ENCODE peak calls at places on chromosomes 11 and 22, in eight cellular contexts. G is mucosa of descending colon, S is spleen, W is pancreas, H is uterus, X is aorta, L is hepatocyte, B is left ventricle myocardium inferior. P is an unnamed sample. For H3K4me1, the result is how much of the 10 kb centered on the place peaks cover.

GRCh38 chr11:76661835-76662434 is 8.6 kb downstream of the LRRC32 start:
- DNase-seq in G (no peak), S (peak), W (peak), H (no peak), X (no peak), L (no peak), B (no peak), P (peak)

GRCh38 chr22:27980424-27981148 is 61.5 kb upstream of the PITPNB start:
- DNase-seq in G (no peak), S (no peak), W (no peak), H (no peak), X (no peak), L (no peak), B (no peak), P (no peak)

GRCh38 chr11:128696930-128697329 is 3.1 kb downstream of the FLI1 start:
- DNase-seq in G (no peak), S (no peak), W (no peak), H (no peak), X (no peak), L (no peak), B (no peak), P (no peak)

GRCh38 chr11:123190504-123190903 is 4.5 kb downstream of the CLMP start:
- DNase-seq in G (no peak), S (no peak), W (no peak), H (no peak), X (no peak), L (no peak), B (no peak), P (no peak)

GRCh38 chr11:114330373-114330772 is 34.2 kb downstream of the NNMT start:
- DNase-seq in G (no peak), S (no peak), W (no peak), H (no peak), X (no peak), L (no peak), B (no peak), P (no peak)

GRCh38 chr11:72587696-72588095 is 86.5 kb downstream of the PDE2A start:
- DNase-seq in G (no peak), S (peak), W (peak), H (no peak), X (peak), L (no peak), B (no peak), P (no peak)

GRCh38 chr11:59173080-59173963 is 1.4 kb downstream of the DTX4 start:
- DNase-seq in G (peak), S (peak), W (peak), H (peak), X (peak), L (peak), B (no peak), P (no peak)

GRCh38 chr22:39583066-39583667 is 12.6 kb downstream of the CACNA1I start:
- DNase-seq in G (no peak), S (no peak), W (no peak), H (no peak), X (no peak), L (no peak), B (no peak), P (no peak)

GRCh38 chr11:95337175-95337957 is 106.4 kb upstream of the SESN3 start:
- DNase-seq in G (peak), S (peak), W (no peak), H (peak), X (peak), L (peak), B (peak), P (peak)

GRCh38 chr11:131033151-131033651 is 116.9 kb upstream of the SNX19 start:
- DNase-seq in G (no peak), S (no peak), W (no peak), H (no peak), X (no peak), L (peak), B (no peak), P (no peak)

GRCh38 chr11:96306933-96307747 is 35.9 kb downstream of the MAML2 start:
- DNase-seq in G (peak), S (no peak), W (no peak), H (peak), X (peak), L (peak), B (peak), P (peak)

GRCh38 chr11:75931124-75931523 is 116.1 kb downstream of the UVRAG start:
- DNase-seq in G (no peak), S (no peak), W (no peak), H (no peak), X (no peak), L (no peak), B (no peak), P (no peak)

GRCh38 chr11:35390737-35391682 is 28.3 kb downstream of the SLC1A2 start:
- DNase-seq in G (peak), S (no peak), W (no peak), H (no peak), X (no peak), L (peak), B (no peak), P (no peak)

GRCh38 chr22:20750461-20751184 is 23.3 kb upstream of the SERPIND1 start:
- DNase-seq in G (peak), S (no peak), W (peak), H (peak), X (peak), L (peak), B (peak), P (peak)

GRCh38 chr11:78432058-78432515 is 14.5 kb upstream of the GAB2 start:
- DNase-seq in G (no peak), S (no peak), W (no peak), H (peak), X (no peak), L (no peak), B (no peak), P (no peak)

GRCh38 chr22:44924098-44924497 is 85.7 kb downstream of the PHF21B start:
- DNase-seq in G (no peak), S (no peak), W (no peak), H (no peak), X (no peak), L (no peak), B (no peak), P (no peak)

GRCh38 chr11:28981331-28981865 is 873.2 kb downstream of the METTL15 start:
- DNase-seq in G (no peak), S (no peak), W (no peak), H (no peak), X (no peak), L (no peak), B (no peak), P (no peak)

GRCh38 chr11:102468636-102469195 is 16.2 kb upstream of the TMEM123 start:
- DNase-seq in G (no peak), S (no peak), W (no peak), H (no peak), X (no peak), L (no peak), B (no peak), P (no peak)
- H3K4me1 ChIP-seq in G (under half), S (under half), W (under half), H (under half), X (under half), L (under half), B (under half), P (under half)

GRCh38 chr11:68832476-68833176 is 9.1 kb downstream of the CPT1A start:
- DNase-seq in G (peak), S (no peak), W (no peak), H (no peak), X (no peak), L (no peak), B (no peak), P (no peak)

GRCh38 chr11:68837583-68838571 is 3.8 kb downstream of the CPT1A start:
- DNase-seq in G (peak), S (no peak), W (no peak), H (no peak), X (no peak), L (no peak), B (no peak), P (no peak)

GRCh38 chr11:68838572-68838964 is 3.1 kb downstream of the CPT1A start:
- DNase-seq in G (no peak), S (no peak), W (no peak), H (peak), X (peak), L (no peak), B (no peak), P (peak)

GRCh38 chr11:68835328-68835727 is 6.4 kb downstream of the CPT1A start:
- DNase-seq in G (peak), S (no peak), W (no peak), H (no peak), X (no peak), L (no peak), B (no peak), P (no peak)

GRCh38 chr11:68835749-68836148 is 6.0 kb downstream of the CPT1A start:
- DNase-seq in G (peak), S (no peak), W (no peak), H (no peak), X (no peak), L (no peak), B (no peak), P (no peak)
- H3K4me1 ChIP-seq in G (half or more), S (half or more), W (under half), H (under half), X (under half), L (under half), B (half or more), P (half or more)

GRCh38 chr22:23268139-23268712 is 87.9 kb downstream of the BCR start:
- DNase-seq in G (no peak), S (no peak), W (no peak), H (no peak), X (no peak), L (no peak), B (no peak), P (no peak)

GRCh38 chr22:23269441-23270211 is 89.3 kb downstream of the BCR start:
- DNase-seq in G (no peak), S (peak), W (no peak), H (no peak), X (no peak), L (no peak), B (no peak), P (no peak)

GRCh38 chr22:23270212-23270733 is 90.0 kb downstream of the BCR start:
- DNase-seq in G (no peak), S (no peak), W (no peak), H (no peak), X (no peak), L (no peak), B (no peak), P (no peak)

GRCh38 chr22:23267225-23268043 is 87.1 kb downstream of the BCR start:
- DNase-seq in G (no peak), S (no peak), W (no peak), H (no peak), X (no peak), L (no peak), B (no peak), P (no peak)

DNA sequence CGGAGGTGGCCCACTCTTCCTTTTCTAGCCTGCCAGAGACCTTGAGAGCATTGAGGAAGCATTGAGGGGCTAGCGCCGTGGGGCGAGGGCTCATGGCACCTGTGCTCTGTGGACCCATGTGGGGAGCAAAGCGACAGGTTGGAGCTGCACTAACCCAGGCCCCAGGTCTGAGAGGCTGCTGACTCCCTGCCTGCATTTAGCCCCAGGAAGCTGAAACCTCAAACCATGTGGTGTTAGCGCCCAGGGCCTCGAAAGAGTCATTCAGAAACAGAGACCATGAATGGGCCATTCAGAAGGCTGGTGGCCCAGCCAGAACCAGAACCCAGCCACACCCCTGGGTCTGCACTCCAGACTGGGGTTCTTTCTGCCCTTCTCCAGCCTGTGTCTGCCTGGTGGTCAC is 88.6 kb downstream of the BCR start:
- DNase-seq in G (no peak), S (no peak), W (peak), H (no peak), X (no peak), L (no peak), B (no peak), P (no peak)
- H3K4me1 ChIP-seq in G (under half), S (under half), W (under half), H (under half), X (under half), L (under half), B (under half), P (under half)

GRCh38 chr11:65859134-65859811 is 960 bp upstream of the MUS81 start:
- DNase-seq in G (peak), S (peak), W (peak), H (peak), X (peak), L (peak), B (peak), P (peak)
- H3K4me1 ChIP-seq in G (under half), S (under half), W (under half), H (under half), X (under half), L (under half), B (half or more), P (under half)

DNA sequence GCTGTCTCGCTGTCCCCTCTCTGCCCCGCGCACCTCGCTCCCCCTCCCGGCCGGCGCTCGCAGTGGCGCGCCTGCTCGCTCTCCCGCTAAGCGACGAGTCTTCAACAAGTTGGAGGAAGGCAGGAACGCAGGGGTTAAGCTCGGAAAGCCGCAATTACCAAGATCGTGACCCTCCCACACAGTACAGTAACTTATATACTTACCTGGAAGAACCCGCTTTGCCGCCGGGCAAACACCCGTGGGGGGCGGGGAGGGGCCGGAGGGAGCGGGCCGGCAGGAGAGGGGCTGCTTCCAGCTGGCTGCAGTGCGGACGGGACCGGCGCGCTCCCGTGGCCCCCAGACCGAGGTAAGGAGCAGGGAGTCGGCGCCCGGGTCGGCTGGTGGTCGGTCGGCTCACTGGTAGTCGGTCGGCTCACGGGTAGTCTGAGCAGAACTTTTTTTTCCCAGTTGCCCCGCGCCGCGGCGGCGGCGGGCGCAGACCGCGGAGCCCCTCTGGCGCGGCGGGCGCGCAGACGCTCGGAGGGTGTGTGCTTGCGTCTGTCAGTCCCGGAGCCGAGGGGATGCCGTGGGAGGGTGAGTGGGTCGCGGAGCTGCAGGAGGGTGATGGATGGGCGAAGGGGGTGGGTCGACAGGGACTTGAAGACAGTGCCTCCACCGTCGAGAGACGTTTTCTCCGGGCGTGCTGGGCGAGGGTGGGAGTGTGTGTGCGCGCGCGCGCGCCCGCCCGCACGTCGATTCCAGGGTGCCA is 101.2 kb upstream of the HSD17B12 start:
- DNase-seq in G (peak), S (no peak), W (peak), H (no peak), X (no peak), L (peak), B (no peak), P (no peak)
- H3K4me1 ChIP-seq in G (under half), S (under half), W (under half), H (under half), X (under half), L (under half), B (half or more), P (under half)

DNA sequence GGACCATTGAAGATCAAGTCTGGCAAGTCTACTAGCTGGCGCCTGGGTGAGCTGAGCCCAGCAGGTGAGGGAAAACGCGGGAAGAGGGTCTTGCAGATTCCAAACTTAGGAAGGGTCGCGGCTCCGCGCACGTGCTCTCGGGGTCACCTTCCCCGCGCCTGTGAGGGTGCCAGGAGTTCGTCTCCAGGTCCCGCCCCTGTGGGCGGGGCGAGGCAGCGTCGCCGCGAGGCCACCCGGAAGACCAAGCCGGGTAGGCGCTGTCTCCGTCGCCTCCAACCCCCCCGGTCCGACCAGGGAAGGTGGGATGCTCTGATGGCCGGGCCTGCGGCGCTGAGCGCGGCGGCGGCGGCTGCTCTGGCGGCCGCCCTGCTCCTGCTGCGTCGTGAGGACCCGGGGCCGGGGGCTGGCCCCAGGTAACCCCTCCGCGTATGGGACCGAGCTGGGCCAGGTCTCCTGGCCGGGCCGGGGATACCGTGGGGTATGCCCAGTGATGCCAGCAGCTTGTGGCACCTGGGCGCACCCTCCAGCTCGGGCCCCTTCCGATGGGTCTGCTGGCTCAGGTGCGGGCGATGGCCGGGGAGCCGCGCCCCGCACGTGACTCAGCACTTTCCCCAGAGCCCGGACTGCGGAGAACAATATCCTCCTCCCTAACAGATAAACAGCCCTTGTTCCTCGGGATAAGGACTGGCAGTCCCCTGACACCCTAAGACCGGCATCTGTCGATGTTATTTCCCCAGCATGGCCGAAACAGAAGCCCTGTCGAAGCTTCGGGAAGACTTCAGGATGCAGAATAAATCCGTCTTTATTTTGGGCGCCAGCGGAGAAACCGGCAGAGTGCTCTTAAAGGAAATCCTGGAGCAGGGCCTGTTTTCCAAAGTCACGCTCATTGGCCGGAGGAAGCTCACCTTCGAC is at the start of gene HTATIP2:
- DNase-seq in G (peak), S (peak), W (peak), H (peak), X (peak), L (peak), B (peak), P (peak)
- H3K4me1 ChIP-seq in G (under half), S (under half), W (under half), H (under half), X (under half), L (under half), B (under half), P (under half)

DNA sequence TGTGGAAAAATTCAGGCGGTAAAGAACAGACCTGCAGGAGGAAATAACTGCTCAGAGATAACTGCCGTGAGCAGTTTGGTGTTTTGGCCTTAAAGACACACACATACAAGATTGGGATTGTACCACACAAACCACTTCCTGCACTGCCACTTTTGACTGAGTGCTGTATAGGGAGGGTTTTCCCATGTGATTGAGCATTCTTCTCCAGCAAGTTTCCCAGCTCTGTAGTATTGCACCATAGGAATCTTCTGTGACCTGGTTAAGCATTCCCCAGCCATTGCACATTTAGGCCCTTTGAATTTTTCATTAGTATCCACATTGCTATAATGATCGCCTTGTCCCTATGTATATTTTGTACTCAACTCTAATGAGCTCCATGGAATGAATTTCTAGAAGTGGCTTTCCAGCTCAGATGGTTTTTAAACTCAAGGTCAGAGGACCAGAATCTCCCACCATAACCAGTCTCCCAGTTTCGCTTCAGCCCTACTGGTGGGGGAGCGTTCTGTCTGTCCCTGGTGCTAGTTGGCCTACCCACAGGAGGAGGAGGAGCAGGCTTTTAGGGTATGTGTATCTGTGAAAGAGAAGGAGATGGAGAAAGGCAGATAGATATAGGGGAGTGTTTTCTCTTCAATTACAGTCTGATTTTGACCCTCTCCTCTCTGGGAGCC is 9.3 kb downstream of the CD82 start:
- DNase-seq in G (no peak), S (peak), W (no peak), H (no peak), X (no peak), L (no peak), B (no peak), P (no peak)
- H3K4me1 ChIP-seq in G (under half), S (half or more), W (under half), H (under half), X (under half), L (under half), B (half or more), P (under half)

GRCh38 chr11:70302086-70302752 is 31.7 kb downstream of the PPFIA1 start:
- DNase-seq in G (no peak), S (peak), W (no peak), H (no peak), X (no peak), L (no peak), B (no peak), P (no peak)
- H3K4me1 ChIP-seq in G (under half), S (under half), W (under half), H (under half), X (under half), L (under half), B (under half), P (under half)

DNA sequence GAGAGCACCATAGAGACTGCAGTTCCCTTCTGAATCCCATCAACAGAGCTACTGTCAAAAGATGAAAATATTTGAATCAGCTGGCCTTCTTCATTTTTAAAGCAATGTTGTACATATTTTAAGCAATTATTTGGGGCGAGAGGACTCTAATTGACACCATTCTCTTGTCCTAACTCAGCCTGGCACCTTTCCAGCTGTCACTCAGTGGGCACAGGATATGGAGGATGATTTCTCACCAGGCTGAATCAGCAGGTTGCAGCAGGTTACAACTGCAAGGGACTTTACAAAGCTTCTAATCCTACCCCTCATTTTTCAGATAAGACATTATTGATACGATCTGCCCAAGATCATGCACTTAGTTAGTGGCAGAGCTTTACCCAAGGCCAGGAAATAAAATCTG is 11.9 kb upstream of the WT1 start:
- DNase-seq in G (no peak), S (no peak), W (no peak), H (peak), X (no peak), L (no peak), B (no peak), P (no peak)
- H3K4me1 ChIP-seq in G (under half), S (under half), W (under half), H (under half), X (under half), L (under half), B (under half), P (under half)

GRCh38 chr11:86816251-86816726 is 15.9 kb downstream of the PRSS23 start:
- DNase-seq in G (no peak), S (no peak), W (no peak), H (no peak), X (no peak), L (peak), B (no peak), P (no peak)
- H3K4me1 ChIP-seq in G (under half), S (under half), W (under half), H (under half), X (under half), L (under half), B (under half), P (under half)

P was measured in gastrocnemius medialis.